ENCODE peak calls at places on chromosomes 7 and 10, in ten cellular contexts. M is GM23338, W is IMR-90, Z is BE2C, O is hepatocyte, C is H9, N is A549, X is lower lobe of right lung, B is GM10248, F is body of pancreas. H is an unnamed sample.

GRCh38 chr7:23246540-23246939 is at the start of gene GPNMB:
- DNase-seq in M (peak), W (peak), Z (no peak), O (peak), C (no peak), N (no peak), X (no peak), B (no peak), F (no peak), H (no peak)

GRCh38 chr10:58488921-58489320 is 23.8 kb upstream of the BICC1 start:
- DNase-seq in M (no peak), W (peak), Z (no peak), O (no peak), C (no peak), N (no peak), X (no peak), B (no peak), F (no peak), H (no peak)

GRCh38 chr7:11319491-11320274 is 346.0 kb downstream of the PHF14 start:
- DNase-seq in M (no peak), W (no peak), Z (no peak), O (no peak), C (no peak), N (no peak), X (no peak), B (no peak), F (no peak), H (no peak)

GRCh38 chr10:17562572-17562971 is 54.6 kb downstream of the HACD1 start:
- DNase-seq in M (peak), W (peak), Z (no peak), O (no peak), C (no peak), N (no peak), X (no peak), B (no peak), F (no peak), H (no peak)

GRCh38 chr7:24812313-24812945 is 55.2 kb upstream of the GSDME start:
- DNase-seq in M (peak), W (peak), Z (peak), O (peak), C (peak), N (peak), X (peak), B (peak), F (peak), H (peak)

GRCh38 chr7:30459591-30460245 is 18.9 kb downstream of the NOD1 start:
- DNase-seq in M (no peak), W (peak), Z (peak), O (peak), C (no peak), N (peak), X (no peak), B (no peak), F (peak), H (no peak)

GRCh38 chr10:36263871-36264270 is 621.8 kb upstream of the FZD8 start:
- DNase-seq in M (no peak), W (no peak), Z (no peak), O (no peak), C (no peak), N (no peak), X (no peak), B (no peak), F (no peak), H (no peak)

GRCh38 chr10:43409385-43410109 is 561 bp upstream of the HNRNPF start:
- DNase-seq in M (no peak), W (no peak), Z (no peak), O (no peak), C (no peak), N (no peak), X (peak), B (no peak), F (peak), H (peak)

GRCh38 chr10:70494966-70495365 is 16.4 kb downstream of the PALD1 start:
- DNase-seq in M (no peak), W (no peak), Z (no peak), O (no peak), C (no peak), N (no peak), X (peak), B (no peak), F (no peak), H (no peak)

GRCh38 chr7:8226526-8226925 is 35.4 kb downstream of the ICA1 start:
- DNase-seq in M (no peak), W (no peak), Z (no peak), O (no peak), C (no peak), N (no peak), X (no peak), B (no peak), F (no peak), H (no peak)

GRCh38 chr7:130936202-130936931 is 202.4 kb upstream of the KLF14 start:
- DNase-seq in M (no peak), W (no peak), Z (no peak), O (no peak), C (no peak), N (no peak), X (no peak), B (no peak), F (no peak), H (no peak)

GRCh38 chr10:90916392-90917110 is 4.3 kb downstream of the ANKRD1 start:
- DNase-seq in M (no peak), W (no peak), Z (no peak), O (no peak), C (no peak), N (no peak), X (no peak), B (no peak), F (no peak), H (no peak)
- TF ChIP-seq CTCF in M (no peak), W (no peak), Z (no peak), O (no peak), C (no peak), N (no peak), X (no peak), B (no peak), F (no peak), H (no peak)

GRCh38 chr7:149147072-149147729 is at the start of gene ZNF398:
- DNase-seq in M (peak), W (peak), Z (peak), O (peak), C (peak), N (peak), X (peak), B (peak), F (peak), H (peak)
- TF ChIP-seq CTCF in M (peak), W (peak), Z (peak), O (peak), C (peak), N (peak), X (peak), B (peak), F (peak), H (peak)

DNA sequence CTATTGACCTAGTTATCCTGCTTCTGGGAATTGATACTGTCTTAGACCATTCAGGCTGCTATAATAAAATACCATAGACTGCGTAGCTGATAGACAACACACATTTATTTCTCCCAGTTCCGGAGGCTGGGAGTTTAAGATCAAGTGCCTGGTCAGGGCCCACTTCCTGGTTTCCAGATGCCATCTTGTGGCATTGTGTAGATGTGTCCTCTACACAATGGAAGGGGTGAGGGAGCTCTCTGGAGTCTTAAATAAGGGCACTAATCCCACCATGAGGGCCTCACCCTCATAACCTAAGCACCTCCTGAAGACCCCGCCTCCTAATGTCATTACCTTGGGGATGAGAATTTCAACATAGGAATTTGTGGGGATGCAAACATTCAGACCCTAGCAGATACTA is 62.4 kb downstream of the SLC35B4 start:
- DNase-seq in M (peak), W (peak), Z (peak), O (no peak), C (no peak), N (no peak), X (no peak), B (no peak), F (no peak), H (no peak)
- TF ChIP-seq CTCF in M (peak), W (peak), Z (peak), O (no peak), C (peak), N (peak), X (no peak), B (no peak), F (no peak), H (no peak)

DNA sequence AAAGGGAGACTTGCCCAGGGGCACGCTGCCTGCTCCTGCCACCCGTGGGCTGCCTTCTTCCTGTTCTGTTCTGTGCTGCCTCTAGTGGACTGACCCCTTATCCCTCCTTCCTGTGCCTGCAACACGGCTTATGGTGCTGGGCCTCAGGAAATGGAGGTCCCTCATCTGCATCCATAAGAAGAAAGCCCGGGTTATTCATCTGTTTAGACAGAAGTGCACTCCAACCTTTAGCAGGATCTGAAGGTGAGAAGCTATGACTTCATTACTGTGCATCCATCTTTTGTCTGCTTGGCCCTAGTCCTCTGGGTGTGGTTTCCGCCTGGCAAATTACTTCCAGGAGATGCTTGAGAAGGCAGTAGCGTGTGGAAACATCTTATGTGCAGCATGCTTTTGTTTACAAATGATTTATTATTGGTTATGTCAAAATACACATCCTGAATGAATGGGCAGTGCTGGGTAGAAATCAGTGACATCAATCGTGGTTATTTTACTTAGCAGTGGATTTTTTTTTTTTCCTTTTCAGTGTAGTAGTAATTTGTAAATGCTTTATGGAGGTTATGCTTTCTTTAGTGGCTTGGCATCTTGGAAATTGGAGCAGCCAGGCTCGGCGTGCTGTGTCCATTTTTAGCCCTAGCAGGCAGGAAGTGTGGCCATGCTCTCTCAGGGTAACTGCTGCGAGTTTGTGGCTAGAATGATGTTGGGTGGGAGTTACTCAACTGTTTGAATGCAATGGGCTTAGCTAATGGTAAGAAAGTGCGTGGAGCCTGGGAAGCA is 12.7 kb downstream of the PTPRE start:
- DNase-seq in M (peak), W (peak), Z (peak), O (no peak), C (peak), N (no peak), X (no peak), B (no peak), F (no peak), H (no peak)
- TF ChIP-seq CTCF in M (peak), W (no peak), Z (peak), O (peak), C (peak), N (no peak), X (peak), B (no peak), F (no peak), H (no peak)

GRCh38 chr10:60441515-60441914 is 51.8 kb upstream of the ANK3 start:
- DNase-seq in M (no peak), W (peak), Z (no peak), O (no peak), C (no peak), N (peak), X (no peak), B (no peak), F (no peak), H (no peak)
- TF ChIP-seq CTCF in M (no peak), W (peak), Z (peak), O (peak), C (peak), N (peak), X (no peak), B (no peak), F (no peak), H (no peak)

H was measured in glutamatergic neuron.